ENCODE peak calls at places on chromosomes 11 and 22, in four cellular contexts. One of them, this sample, is unnamed.

GRCh38 chr11:132111781-132112380 is 741.5 kb downstream of the NTM start:
- DNase-seq in endothelial cell: no peak
- DNase-seq in stimulated activated CD4-positive, alpha-beta T cell treated with anti-CD3 and anti-CD28 coated beads, Interleukin-1b, Interleukin-23, amount 100 ng/mL, for 24 hours: no peak
- DNase-seq in psoas muscle: no peak
- DNase-seq in this sample: no peak

GRCh38 chr11:86773878-86774277 is 26.5 kb upstream of the PRSS23 start:
- DNase-seq in stimulated activated CD4-positive, alpha-beta T cell treated with anti-CD3 and anti-CD28 coated beads, Interleukin-1b, Interleukin-23, amount 100 ng/mL, for 24 hours: no peak
- DNase-seq in psoas muscle: no peak
- DNase-seq in endothelial cell: no peak
- DNase-seq in this sample: no peak

GRCh38 chr11:6681949-6682348 is 1.2 kb downstream of the MRPL17 start:
- DNase-seq in stimulated activated CD4-positive, alpha-beta T cell treated with anti-CD3 and anti-CD28 coated beads, Interleukin-1b, Interleukin-23, amount 100 ng/mL, for 24 hours: no peak
- DNase-seq in psoas muscle: no peak
- DNase-seq in endothelial cell: peak
- DNase-seq in this sample: no peak

GRCh38 chr11:73761403-73761945 is 600 bp upstream of the RAB6A start:
- DNase-seq in endothelial cell: no peak
- DNase-seq in stimulated activated CD4-positive, alpha-beta T cell treated with anti-CD3 and anti-CD28 coated beads, Interleukin-1b, Interleukin-23, amount 100 ng/mL, for 24 hours: no peak
- DNase-seq in psoas muscle: no peak
- DNase-seq in this sample: no peak

GRCh38 chr11:36288442-36289225 is 590 bp downstream of the COMMD9 start:
- DNase-seq in stimulated activated CD4-positive, alpha-beta T cell treated with anti-CD3 and anti-CD28 coated beads, Interleukin-1b, Interleukin-23, amount 100 ng/mL, for 24 hours: no peak
- DNase-seq in endothelial cell: no peak
- DNase-seq in psoas muscle: no peak
- DNase-seq in this sample: no peak

GRCh38 chr11:56160217-56160616 is at the start of gene OR8K5:
- DNase-seq in stimulated activated CD4-positive, alpha-beta T cell treated with anti-CD3 and anti-CD28 coated beads, Interleukin-1b, Interleukin-23, amount 100 ng/mL, for 24 hours: no peak
- DNase-seq in psoas muscle: no peak
- DNase-seq in endothelial cell: no peak
- DNase-seq in this sample: no peak

GRCh38 chr22:25054943-25055511 is 102.5 kb downstream of the KIAA1671 start:
- DNase-seq in endothelial cell: no peak
- DNase-seq in stimulated activated CD4-positive, alpha-beta T cell treated with anti-CD3 and anti-CD28 coated beads, Interleukin-1b, Interleukin-23, amount 100 ng/mL, for 24 hours: no peak
- DNase-seq in psoas muscle: no peak
- DNase-seq in this sample: no peak

GRCh38 chr22:22463855-22464540 is 44.5 kb downstream of the ZNF280B start:
- DNase-seq in endothelial cell: peak
- DNase-seq in stimulated activated CD4-positive, alpha-beta T cell treated with anti-CD3 and anti-CD28 coated beads, Interleukin-1b, Interleukin-23, amount 100 ng/mL, for 24 hours: peak
- DNase-seq in psoas muscle: no peak
- DNase-seq in this sample: no peak

GRCh38 chr11:6297831-6298230 is 22.5 kb downstream of the CAVIN3 start:
- DNase-seq in stimulated activated CD4-positive, alpha-beta T cell treated with anti-CD3 and anti-CD28 coated beads, Interleukin-1b, Interleukin-23, amount 100 ng/mL, for 24 hours: no peak
- DNase-seq in endothelial cell: no peak
- DNase-seq in psoas muscle: no peak
- DNase-seq in this sample: no peak

GRCh38 chr22:32754413-32755041 is 47.0 kb upstream of the TIMP3 start:
- DNase-seq in endothelial cell: no peak
- DNase-seq in psoas muscle: peak
- DNase-seq in stimulated activated CD4-positive, alpha-beta T cell treated with anti-CD3 and anti-CD28 coated beads, Interleukin-1b, Interleukin-23, amount 100 ng/mL, for 24 hours: no peak
- DNase-seq in this sample: no peak

GRCh38 chr11:78926633-78927347 is 352.1 kb upstream of the NARS2 start:
- DNase-seq in psoas muscle: no peak
- DNase-seq in endothelial cell: no peak
- DNase-seq in stimulated activated CD4-positive, alpha-beta T cell treated with anti-CD3 and anti-CD28 coated beads, Interleukin-1b, Interleukin-23, amount 100 ng/mL, for 24 hours: no peak
- DNase-seq in this sample: no peak

GRCh38 chr22:24420977-24421343 is 6.4 kb upstream of the ADORA2A start:
- DNase-seq in endothelial cell: no peak
- DNase-seq in stimulated activated CD4-positive, alpha-beta T cell treated with anti-CD3 and anti-CD28 coated beads, Interleukin-1b, Interleukin-23, amount 100 ng/mL, for 24 hours: no peak
- DNase-seq in psoas muscle: no peak
- DNase-seq in this sample: no peak

GRCh38 chr22:50485221-50486131 is 1.2 kb upstream of the MIOX start:
- DNase-seq in psoas muscle: no peak
- DNase-seq in endothelial cell: no peak
- DNase-seq in stimulated activated CD4-positive, alpha-beta T cell treated with anti-CD3 and anti-CD28 coated beads, Interleukin-1b, Interleukin-23, amount 100 ng/mL, for 24 hours: no peak
- DNase-seq in this sample: no peak

GRCh38 chr11:121039971-121040613 is 16.2 kb downstream of the TBCEL start:
- DNase-seq in stimulated activated CD4-positive, alpha-beta T cell treated with anti-CD3 and anti-CD28 coated beads, Interleukin-1b, Interleukin-23, amount 100 ng/mL, for 24 hours: no peak
- DNase-seq in psoas muscle: no peak
- DNase-seq in endothelial cell: no peak
- DNase-seq in this sample: no peak

GRCh38 chr11:28343304-28344233 is 235.4 kb downstream of the METTL15 start:
- DNase-seq in psoas muscle: no peak
- DNase-seq in endothelial cell: no peak
- DNase-seq in stimulated activated CD4-positive, alpha-beta T cell treated with anti-CD3 and anti-CD28 coated beads, Interleukin-1b, Interleukin-23, amount 100 ng/mL, for 24 hours: no peak
- DNase-seq in this sample: no peak

GRCh38 chr22:39149915-39150847 is 2.3 kb downstream of the CBX7 start:
- DNase-seq in psoas muscle: peak
- DNase-seq in stimulated activated CD4-positive, alpha-beta T cell treated with anti-CD3 and anti-CD28 coated beads, Interleukin-1b, Interleukin-23, amount 100 ng/mL, for 24 hours: no peak
- DNase-seq in endothelial cell: no peak
- DNase-seq in this sample: no peak

GRCh38 chr11:84922836-84923235 is 704.3 kb downstream of the DLG2 start:
- DNase-seq in psoas muscle: no peak
- DNase-seq in endothelial cell: no peak
- DNase-seq in stimulated activated CD4-positive, alpha-beta T cell treated with anti-CD3 and anti-CD28 coated beads, Interleukin-1b, Interleukin-23, amount 100 ng/mL, for 24 hours: no peak
- DNase-seq in this sample: no peak

GRCh38 chr22:41263704-41264103 is 22.3 kb downstream of the RANGAP1 start:
- DNase-seq in endothelial cell: no peak
- DNase-seq in stimulated activated CD4-positive, alpha-beta T cell treated with anti-CD3 and anti-CD28 coated beads, Interleukin-1b, Interleukin-23, amount 100 ng/mL, for 24 hours: no peak
- DNase-seq in psoas muscle: no peak
- DNase-seq in this sample: no peak

GRCh38 chr11:47055534-47055933 is 119.0 kb downstream of the CSTPP1 start:
- DNase-seq in endothelial cell: no peak
- DNase-seq in psoas muscle: no peak
- DNase-seq in stimulated activated CD4-positive, alpha-beta T cell treated with anti-CD3 and anti-CD28 coated beads, Interleukin-1b, Interleukin-23, amount 100 ng/mL, for 24 hours: no peak
- DNase-seq in this sample: no peak

GRCh38 chr11:102408339-102408738 is 44.2 kb downstream of the TMEM123 start:
- DNase-seq in psoas muscle: no peak
- DNase-seq in endothelial cell: no peak
- DNase-seq in stimulated activated CD4-positive, alpha-beta T cell treated with anti-CD3 and anti-CD28 coated beads, Interleukin-1b, Interleukin-23, amount 100 ng/mL, for 24 hours: no peak
- DNase-seq in this sample: no peak

GRCh38 chr11:73916435-73916834 is 34.4 kb upstream of the DNAJB13 start:
- DNase-seq in psoas muscle: no peak
- DNase-seq in endothelial cell: no peak
- DNase-seq in stimulated activated CD4-positive, alpha-beta T cell treated with anti-CD3 and anti-CD28 coated beads, Interleukin-1b, Interleukin-23, amount 100 ng/mL, for 24 hours: no peak
- DNase-seq in this sample: no peak

GRCh38 chr11:134945993-134946392 is 534.0 kb upstream of the B3GAT1 start:
- DNase-seq in stimulated activated CD4-positive, alpha-beta T cell treated with anti-CD3 and anti-CD28 coated beads, Interleukin-1b, Interleukin-23, amount 100 ng/mL, for 24 hours: no peak
- DNase-seq in psoas muscle: no peak
- DNase-seq in endothelial cell: no peak
- DNase-seq in this sample: no peak

GRCh38 chr22:45318168-45318557 is 8.4 kb downstream of the FAM118A start:
- DNase-seq in psoas muscle: peak
- DNase-seq in stimulated activated CD4-positive, alpha-beta T cell treated with anti-CD3 and anti-CD28 coated beads, Interleukin-1b, Interleukin-23, amount 100 ng/mL, for 24 hours: peak
- DNase-seq in endothelial cell: peak
- DNase-seq in this sample: peak

GRCh38 chr22:42682113-42682851 is 33.1 kb upstream of the CYB5R3 start:
- DNase-seq in stimulated activated CD4-positive, alpha-beta T cell treated with anti-CD3 and anti-CD28 coated beads, Interleukin-1b, Interleukin-23, amount 100 ng/mL, for 24 hours: no peak
- DNase-seq in psoas muscle: no peak
- DNase-seq in endothelial cell: no peak
- DNase-seq in this sample: no peak

GRCh38 chr11:90252053-90252452 is 29.2 kb upstream of the CHORDC1 start:
- DNase-seq in endothelial cell: no peak
- DNase-seq in psoas muscle: no peak
- DNase-seq in stimulated activated CD4-positive, alpha-beta T cell treated with anti-CD3 and anti-CD28 coated beads, Interleukin-1b, Interleukin-23, amount 100 ng/mL, for 24 hours: no peak
- DNase-seq in this sample: no peak

GRCh38 chr11:82732348-82732733 is 1.3 kb downstream of the FAM181B start:
- DNase-seq in psoas muscle: no peak
- DNase-seq in stimulated activated CD4-positive, alpha-beta T cell treated with anti-CD3 and anti-CD28 coated beads, Interleukin-1b, Interleukin-23, amount 100 ng/mL, for 24 hours: no peak
- DNase-seq in endothelial cell: no peak
- DNase-seq in this sample: no peak

GRCh38 chr22:37282385-37282677 is at the start of gene CYTH4:
- DNase-seq in psoas muscle: peak
- DNase-seq in endothelial cell: no peak
- DNase-seq in stimulated activated CD4-positive, alpha-beta T cell treated with anti-CD3 and anti-CD28 coated beads, Interleukin-1b, Interleukin-23, amount 100 ng/mL, for 24 hours: peak
- DNase-seq in this sample: no peak

GRCh38 chr11:33933607-33934006 is 41.7 kb upstream of the LMO2 start:
- DNase-seq in endothelial cell: no peak
- DNase-seq in psoas muscle: no peak
- DNase-seq in stimulated activated CD4-positive, alpha-beta T cell treated with anti-CD3 and anti-CD28 coated beads, Interleukin-1b, Interleukin-23, amount 100 ng/mL, for 24 hours: no peak
- DNase-seq in this sample: no peak

GRCh38 chr11:69718147-69718546 is 14.3 kb upstream of the FGF19 start:
- DNase-seq in stimulated activated CD4-positive, alpha-beta T cell treated with anti-CD3 and anti-CD28 coated beads, Interleukin-1b, Interleukin-23, amount 100 ng/mL, for 24 hours: no peak
- DNase-seq in endothelial cell: peak
- DNase-seq in psoas muscle: no peak
- DNase-seq in this sample: no peak

GRCh38 chr22:45344339-45344738 is 34.6 kb downstream of the FAM118A start:
- DNase-seq in endothelial cell: peak
- DNase-seq in psoas muscle: no peak
- DNase-seq in stimulated activated CD4-positive, alpha-beta T cell treated with anti-CD3 and anti-CD28 coated beads, Interleukin-1b, Interleukin-23, amount 100 ng/mL, for 24 hours: no peak
- DNase-seq in this sample: no peak

GRCh38 chr11:116890193-116890592 is 52.8 kb upstream of the APOA1 start:
- DNase-seq in psoas muscle: no peak
- DNase-seq in stimulated activated CD4-positive, alpha-beta T cell treated with anti-CD3 and anti-CD28 coated beads, Interleukin-1b, Interleukin-23, amount 100 ng/mL, for 24 hours: no peak
- DNase-seq in endothelial cell: no peak
- DNase-seq in this sample: peak

GRCh38 chr22:48827228-48827810 is 1000.4 kb downstream of the BRD1 start:
- DNase-seq in endothelial cell: no peak
- DNase-seq in stimulated activated CD4-positive, alpha-beta T cell treated with anti-CD3 and anti-CD28 coated beads, Interleukin-1b, Interleukin-23, amount 100 ng/mL, for 24 hours: no peak
- DNase-seq in psoas muscle: no peak
- DNase-seq in this sample: no peak

GRCh38 chr22:42401562-42402334 is 30.5 kb downstream of the NFAM1 start:
- DNase-seq in endothelial cell: no peak
- DNase-seq in psoas muscle: no peak
- DNase-seq in stimulated activated CD4-positive, alpha-beta T cell treated with anti-CD3 and anti-CD28 coated beads, Interleukin-1b, Interleukin-23, amount 100 ng/mL, for 24 hours: no peak
- DNase-seq in this sample: no peak

GRCh38 chr22:46162285-46162684 is 12.0 kb downstream of the PPARA start:
- DNase-seq in endothelial cell: no peak
- DNase-seq in stimulated activated CD4-positive, alpha-beta T cell treated with anti-CD3 and anti-CD28 coated beads, Interleukin-1b, Interleukin-23, amount 100 ng/mL, for 24 hours: no peak
- DNase-seq in psoas muscle: no peak
- DNase-seq in this sample: no peak

GRCh38 chr22:19568337-19569311 is 44.4 kb upstream of the CLDN5 start:
- DNase-seq in stimulated activated CD4-positive, alpha-beta T cell treated with anti-CD3 and anti-CD28 coated beads, Interleukin-1b, Interleukin-23, amount 100 ng/mL, for 24 hours: no peak
- DNase-seq in endothelial cell: no peak
- DNase-seq in psoas muscle: no peak
- DNase-seq in this sample: no peak

GRCh38 chr22:27032121-27032761 is 374.9 kb downstream of the MIAT start:
- DNase-seq in stimulated activated CD4-positive, alpha-beta T cell treated with anti-CD3 and anti-CD28 coated beads, Interleukin-1b, Interleukin-23, amount 100 ng/mL, for 24 hours: no peak
- DNase-seq in endothelial cell: peak
- DNase-seq in psoas muscle: peak
- DNase-seq in this sample: no peak

This sample was measured in GM12878.